ENCODE peak calls at places on chromosomes 12 and 14, in eight cellular contexts. One of them, this sample, is unnamed.

GRCh38 chr14:48331421-48331820 is 656.0 kb upstream of the MDGA2 start:
- DNase-seq in AML-193: no peak
- DNase-seq in HEK293T: no peak
- DNase-seq in pancreas: no peak
- DNase-seq in tibial nerve: no peak
- DNase-seq in GM12878: no peak
- DNase-seq in endothelial cell: no peak
- DNase-seq in neural crest cell: no peak
- DNase-seq in this sample: no peak

GRCh38 chr14:94174622-94175402 is 690 bp downstream of the PPP4R4 start:
- DNase-seq in HEK293T: peak
- DNase-seq in endothelial cell: no peak
- DNase-seq in GM12878: no peak
- DNase-seq in tibial nerve: no peak
- DNase-seq in pancreas: peak
- DNase-seq in AML-193: no peak
- DNase-seq in neural crest cell: peak
- DNase-seq in this sample: no peak

GRCh38 chr12:11653215-11653753 is 3.8 kb downstream of the ETV6 start:
- DNase-seq in neural crest cell: no peak
- DNase-seq in HEK293T: no peak
- DNase-seq in endothelial cell: no peak
- DNase-seq in GM12878: peak
- DNase-seq in AML-193: peak
- DNase-seq in tibial nerve: no peak
- DNase-seq in pancreas: no peak
- DNase-seq in this sample: no peak

GRCh38 chr12:92745874-92746553 is 43.2 kb downstream of the PLEKHG7 start:
- DNase-seq in AML-193: no peak
- DNase-seq in endothelial cell: no peak
- DNase-seq in pancreas: peak
- DNase-seq in HEK293T: no peak
- DNase-seq in GM12878: no peak
- DNase-seq in neural crest cell: no peak
- DNase-seq in tibial nerve: peak
- DNase-seq in this sample: no peak

GRCh38 chr12:68675098-68675842 is 11.5 kb upstream of the NUP107 start:
- DNase-seq in pancreas: no peak
- DNase-seq in GM12878: no peak
- DNase-seq in AML-193: no peak
- DNase-seq in endothelial cell: peak
- DNase-seq in tibial nerve: no peak
- DNase-seq in HEK293T: no peak
- DNase-seq in neural crest cell: no peak
- DNase-seq in this sample: peak

GRCh38 chr12:32906407-32907165 is 10.0 kb upstream of the PKP2 start:
- DNase-seq in HEK293T: no peak
- DNase-seq in endothelial cell: no peak
- DNase-seq in AML-193: no peak
- DNase-seq in GM12878: peak
- DNase-seq in pancreas: no peak
- DNase-seq in tibial nerve: no peak
- DNase-seq in neural crest cell: no peak
- DNase-seq in this sample: no peak

GRCh38 chr12:109385339-109386078 is 37.8 kb downstream of the MYO1H start:
- DNase-seq in pancreas: no peak
- DNase-seq in AML-193: peak
- DNase-seq in GM12878: no peak
- DNase-seq in endothelial cell: no peak
- DNase-seq in tibial nerve: no peak
- DNase-seq in HEK293T: peak
- DNase-seq in neural crest cell: no peak
- DNase-seq in this sample: no peak

GRCh38 chr14:60958146-60958545 is 22.7 kb downstream of the TRMT5 start:
- DNase-seq in pancreas: no peak
- DNase-seq in endothelial cell: no peak
- DNase-seq in AML-193: no peak
- DNase-seq in GM12878: no peak
- DNase-seq in neural crest cell: no peak
- DNase-seq in HEK293T: no peak
- DNase-seq in tibial nerve: no peak
- DNase-seq in this sample: no peak

GRCh38 chr14:58100735-58101368 is 51.2 kb downstream of the ARMH4 start:
- DNase-seq in GM12878: no peak
- DNase-seq in AML-193: no peak
- DNase-seq in endothelial cell: no peak
- DNase-seq in HEK293T: no peak
- DNase-seq in pancreas: no peak
- DNase-seq in tibial nerve: no peak
- DNase-seq in neural crest cell: no peak
- DNase-seq in this sample: no peak

GRCh38 chr14:86654558-86655184 is 1124.7 kb downstream of the FLRT2 start:
- DNase-seq in pancreas: peak
- DNase-seq in GM12878: no peak
- DNase-seq in AML-193: peak
- DNase-seq in endothelial cell: peak
- DNase-seq in tibial nerve: peak
- DNase-seq in neural crest cell: peak
- DNase-seq in HEK293T: peak
- DNase-seq in this sample: no peak

GRCh38 chr14:24436355-24437019 is 6.1 kb downstream of the SDR39U1 start:
- DNase-seq in GM12878: no peak
- DNase-seq in tibial nerve: no peak
- DNase-seq in HEK293T: peak
- DNase-seq in endothelial cell: peak
- DNase-seq in neural crest cell: peak
- DNase-seq in AML-193: peak
- DNase-seq in pancreas: no peak
- DNase-seq in this sample: no peak

GRCh38 chr12:59649203-59649602 is 53.4 kb downstream of the SLC16A7 start:
- DNase-seq in neural crest cell: no peak
- DNase-seq in endothelial cell: no peak
- DNase-seq in HEK293T: no peak
- DNase-seq in GM12878: no peak
- DNase-seq in tibial nerve: no peak
- DNase-seq in AML-193: no peak
- DNase-seq in pancreas: no peak
- DNase-seq in this sample: no peak

GRCh38 chr12:118055144-118055557 is 5.8 kb downstream of the WSB2 start:
- DNase-seq in pancreas: peak
- DNase-seq in HEK293T: peak
- DNase-seq in neural crest cell: peak
- DNase-seq in GM12878: no peak
- DNase-seq in tibial nerve: no peak
- DNase-seq in AML-193: peak
- DNase-seq in endothelial cell: peak
- DNase-seq in this sample: peak

GRCh38 chr12:64110864-64111263 is 111.2 kb downstream of the KICS2 start:
- DNase-seq in pancreas: no peak
- DNase-seq in AML-193: no peak
- DNase-seq in tibial nerve: no peak
- DNase-seq in HEK293T: no peak
- DNase-seq in neural crest cell: no peak
- DNase-seq in endothelial cell: no peak
- DNase-seq in GM12878: no peak
- DNase-seq in this sample: no peak

GRCh38 chr12:120940799-120941198 is 36.6 kb upstream of the SPPL3 start:
- DNase-seq in tibial nerve: no peak
- DNase-seq in GM12878: no peak
- DNase-seq in neural crest cell: no peak
- DNase-seq in HEK293T: no peak
- DNase-seq in AML-193: peak
- DNase-seq in pancreas: no peak
- DNase-seq in endothelial cell: no peak
- DNase-seq in this sample: no peak

GRCh38 chr12:12721251-12721689 is 4.1 kb downstream of the CDKN1B start:
- DNase-seq in pancreas: no peak
- DNase-seq in HEK293T: no peak
- DNase-seq in tibial nerve: no peak
- DNase-seq in AML-193: no peak
- DNase-seq in endothelial cell: no peak
- DNase-seq in GM12878: no peak
- DNase-seq in neural crest cell: no peak
- DNase-seq in this sample: no peak

GRCh38 chr12:99712281-99712680 is 64.7 kb downstream of the GARIN6 start:
- DNase-seq in GM12878: no peak
- DNase-seq in pancreas: no peak
- DNase-seq in HEK293T: no peak
- DNase-seq in tibial nerve: no peak
- DNase-seq in endothelial cell: no peak
- DNase-seq in AML-193: no peak
- DNase-seq in neural crest cell: no peak
- DNase-seq in this sample: no peak

GRCh38 chr14:22849212-22849819 is 12.9 kb downstream of the MMP14 start:
- DNase-seq in HEK293T: peak
- DNase-seq in tibial nerve: peak
- DNase-seq in pancreas: no peak
- DNase-seq in GM12878: no peak
- DNase-seq in AML-193: no peak
- DNase-seq in endothelial cell: no peak
- DNase-seq in neural crest cell: no peak
- DNase-seq in this sample: no peak

GRCh38 chr12:107130830-107131760 is 37.7 kb upstream of the CRY1 start:
- DNase-seq in endothelial cell: no peak
- DNase-seq in tibial nerve: no peak
- DNase-seq in pancreas: no peak
- DNase-seq in neural crest cell: no peak
- DNase-seq in HEK293T: no peak
- DNase-seq in GM12878: no peak
- DNase-seq in AML-193: no peak
- DNase-seq in this sample: no peak

GRCh38 chr12:46555379-46555778 is 182.8 kb upstream of the SLC38A2 start:
- DNase-seq in pancreas: no peak
- DNase-seq in HEK293T: no peak
- DNase-seq in endothelial cell: no peak
- DNase-seq in AML-193: no peak
- DNase-seq in GM12878: no peak
- DNase-seq in tibial nerve: no peak
- DNase-seq in neural crest cell: no peak
- DNase-seq in this sample: no peak

GRCh38 chr14:39434401-39434800 is 2.2 kb upstream of the FBXO33 start:
- DNase-seq in AML-193: no peak
- DNase-seq in neural crest cell: no peak
- DNase-seq in GM12878: no peak
- DNase-seq in endothelial cell: no peak
- DNase-seq in tibial nerve: no peak
- DNase-seq in HEK293T: no peak
- DNase-seq in pancreas: no peak
- DNase-seq in this sample: no peak

GRCh38 chr14:74571901-74572828 is 39.9 kb downstream of the LTBP2 start:
- DNase-seq in neural crest cell: peak
- DNase-seq in tibial nerve: no peak
- DNase-seq in pancreas: no peak
- DNase-seq in endothelial cell: no peak
- DNase-seq in AML-193: peak
- DNase-seq in HEK293T: peak
- DNase-seq in GM12878: no peak
- DNase-seq in this sample: no peak

GRCh38 chr12:72282721-72283120 is 10.6 kb downstream of the TRHDE start:
- DNase-seq in tibial nerve: no peak
- DNase-seq in HEK293T: no peak
- DNase-seq in endothelial cell: no peak
- DNase-seq in AML-193: no peak
- DNase-seq in neural crest cell: no peak
- DNase-seq in GM12878: no peak
- DNase-seq in pancreas: no peak
- DNase-seq in this sample: no peak

GRCh38 chr12:95690861-95691635 is 99.5 kb downstream of the NTN4 start:
- DNase-seq in AML-193: no peak
- DNase-seq in endothelial cell: no peak
- DNase-seq in pancreas: no peak
- DNase-seq in neural crest cell: no peak
- DNase-seq in GM12878: no peak
- DNase-seq in tibial nerve: no peak
- DNase-seq in HEK293T: no peak
- DNase-seq in this sample: no peak

GRCh38 chr14:34610101-34610500 is 19.8 kb downstream of the SNX6 start:
- DNase-seq in HEK293T: no peak
- DNase-seq in GM12878: no peak
- DNase-seq in neural crest cell: no peak
- DNase-seq in pancreas: no peak
- DNase-seq in tibial nerve: no peak
- DNase-seq in AML-193: no peak
- DNase-seq in endothelial cell: no peak
- DNase-seq in this sample: no peak

GRCh38 chr12:128613821-128614220 is 209.9 kb downstream of the SLC15A4 start:
- DNase-seq in tibial nerve: no peak
- DNase-seq in pancreas: no peak
- DNase-seq in HEK293T: no peak
- DNase-seq in AML-193: no peak
- DNase-seq in GM12878: no peak
- DNase-seq in neural crest cell: no peak
- DNase-seq in endothelial cell: no peak
- DNase-seq in this sample: no peak

GRCh38 chr12:49959570-49960473 is 1.9 kb upstream of the AQP5 start:
- DNase-seq in HEK293T: no peak
- DNase-seq in tibial nerve: no peak
- DNase-seq in endothelial cell: peak
- DNase-seq in pancreas: no peak
- DNase-seq in AML-193: no peak
- DNase-seq in GM12878: no peak
- DNase-seq in neural crest cell: peak
- DNase-seq in this sample: no peak

GRCh38 chr12:95214466-95214865 is 2.8 kb downstream of the FGD6 start:
- DNase-seq in pancreas: no peak
- DNase-seq in AML-193: no peak
- DNase-seq in endothelial cell: no peak
- DNase-seq in GM12878: no peak
- DNase-seq in tibial nerve: no peak
- DNase-seq in HEK293T: no peak
- DNase-seq in neural crest cell: no peak
- DNase-seq in this sample: no peak

GRCh38 chr14:103127356-103127755 is 4.1 kb downstream of the TNFAIP2 start:
- DNase-seq in tibial nerve: no peak
- DNase-seq in pancreas: peak
- DNase-seq in GM12878: no peak
- DNase-seq in HEK293T: no peak
- DNase-seq in neural crest cell: no peak
- DNase-seq in endothelial cell: no peak
- DNase-seq in AML-193: no peak
- DNase-seq in this sample: no peak

GRCh38 chr12:124489220-124489619 is 78.2 kb downstream of the NCOR2 start:
- DNase-seq in neural crest cell: no peak
- DNase-seq in endothelial cell: no peak
- DNase-seq in AML-193: no peak
- DNase-seq in pancreas: no peak
- DNase-seq in GM12878: no peak
- DNase-seq in tibial nerve: no peak
- DNase-seq in HEK293T: no peak
- DNase-seq in this sample: no peak

GRCh38 chr12:112839386-112839972 is 47.9 kb downstream of the RPH3A start:
- DNase-seq in tibial nerve: no peak
- DNase-seq in pancreas: no peak
- DNase-seq in HEK293T: no peak
- DNase-seq in endothelial cell: no peak
- DNase-seq in neural crest cell: no peak
- DNase-seq in AML-193: no peak
- DNase-seq in GM12878: no peak
- DNase-seq in this sample: no peak

GRCh38 chr14:104598461-104599273 is 5.9 kb downstream of the TMEM179 start:
- DNase-seq in GM12878: no peak
- DNase-seq in neural crest cell: no peak
- DNase-seq in HEK293T: no peak
- DNase-seq in tibial nerve: no peak
- DNase-seq in pancreas: no peak
- DNase-seq in endothelial cell: no peak
- DNase-seq in AML-193: no peak
- DNase-seq in this sample: no peak

GRCh38 chr12:19959353-19959752 is 409.0 kb upstream of the PDE3A start:
- DNase-seq in tibial nerve: no peak
- DNase-seq in GM12878: no peak
- DNase-seq in HEK293T: no peak
- DNase-seq in neural crest cell: no peak
- DNase-seq in AML-193: no peak
- DNase-seq in endothelial cell: no peak
- DNase-seq in pancreas: no peak
- DNase-seq in this sample: no peak

GRCh38 chr14:101075801-101076413 is 172.4 kb upstream of the RTL1 start:
- DNase-seq in pancreas: no peak
- DNase-seq in GM12878: no peak
- DNase-seq in tibial nerve: peak
- DNase-seq in endothelial cell: no peak
- DNase-seq in HEK293T: no peak
- DNase-seq in AML-193: no peak
- DNase-seq in neural crest cell: no peak
- DNase-seq in this sample: no peak

This sample was measured in T-helper 22 cell.